ENCODE peak calls at places on chromosomes 3 and 15, in four cellular contexts. I is H1, Q is GM12878, S is HepG2. N is an unnamed sample.

GRCh38 chr3:118818386-118818785 is 216.3 kb downstream of the IGSF11 start:
- DNase-seq in I (no peak), Q (no peak), S (peak; percentile 5), N (no peak)

GRCh38 chr3:185347392-185347791 is 15.5 kb upstream of the MAP3K13 start:
- DNase-seq in I (no peak), Q (no peak), S (no peak), N (no peak)

GRCh38 chr15:42544858-42545629 is 3.5 kb downstream of the LRRC57 start:
- DNase-seq in I (no peak), Q (no peak), S (no peak), N (no peak)

GRCh38 chr15:33126559-33127290 is 67.8 kb downstream of the FMN1 start:
- DNase-seq in I (no peak), Q (no peak), S (peak; percentile 9), N (peak; percentile 25)

GRCh38 chr3:183046883-183047282 is 52.4 kb downstream of the MCCC1 start:
- DNase-seq in I (no peak), Q (no peak), S (no peak), N (no peak)

GRCh38 chr3:139104062-139104461 is 59.4 kb upstream of the PRR23C start:
- DNase-seq in I (no peak), Q (no peak), S (no peak), N (no peak)

GRCh38 chr15:38810686-38811085 is 246.1 kb upstream of the RASGRP1 start:
- DNase-seq in I (no peak), Q (no peak), S (no peak), N (no peak)

GRCh38 chr15:77030042-77030927 is 35.4 kb downstream of the PSTPIP1 start:
- DNase-seq in I (peak; percentile 68), Q (no peak), S (no peak), N (no peak)

GRCh38 chr15:36363335-36363734 is 216.1 kb upstream of the CDIN1 start:
- DNase-seq in I (no peak), Q (no peak), S (no peak), N (no peak)

DNA sequence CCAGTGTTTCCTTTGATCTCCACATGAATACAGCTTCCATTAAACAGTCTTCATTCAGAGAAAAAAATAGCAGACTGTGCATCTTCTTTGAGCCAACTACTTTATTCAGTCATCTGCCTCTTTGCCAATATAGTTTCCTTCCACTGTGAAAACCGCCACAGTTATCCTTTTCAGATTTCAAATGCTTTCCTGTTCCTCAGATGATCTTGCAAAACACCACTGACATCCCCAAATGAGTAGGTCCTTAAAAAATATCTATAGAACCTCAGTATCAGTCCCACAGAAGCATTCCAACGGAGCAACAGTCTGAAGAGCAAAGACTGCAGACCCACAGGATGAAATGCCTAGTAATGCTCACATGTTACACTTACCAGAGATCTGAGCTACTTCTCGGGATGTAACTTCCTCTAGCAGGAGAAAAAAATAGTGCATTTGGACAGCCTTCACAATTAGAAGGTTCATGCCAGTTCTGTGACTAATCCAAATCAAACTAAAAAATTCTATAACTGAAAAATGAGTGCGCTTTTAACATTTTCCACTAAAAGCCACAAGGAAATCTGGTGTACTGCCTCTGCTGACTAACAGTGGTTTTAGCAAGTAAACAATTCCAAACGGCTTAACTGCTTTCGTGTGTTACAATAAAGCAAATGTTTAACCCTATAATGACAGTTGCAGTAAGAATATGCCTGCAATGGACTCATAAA is at the start of gene ANKRD28:
- DNase-seq in I (no peak), Q (no peak), S (peak; percentile 58), N (no peak)
- H3K4me3 ChIP-seq in I (no peak within 1 kb of the TSS), Q (peak within 1 kb of the TSS; percentile 73), S (peak within 1 kb of the TSS; percentile 8), N (no peak within 1 kb of the TSS)

DNA sequence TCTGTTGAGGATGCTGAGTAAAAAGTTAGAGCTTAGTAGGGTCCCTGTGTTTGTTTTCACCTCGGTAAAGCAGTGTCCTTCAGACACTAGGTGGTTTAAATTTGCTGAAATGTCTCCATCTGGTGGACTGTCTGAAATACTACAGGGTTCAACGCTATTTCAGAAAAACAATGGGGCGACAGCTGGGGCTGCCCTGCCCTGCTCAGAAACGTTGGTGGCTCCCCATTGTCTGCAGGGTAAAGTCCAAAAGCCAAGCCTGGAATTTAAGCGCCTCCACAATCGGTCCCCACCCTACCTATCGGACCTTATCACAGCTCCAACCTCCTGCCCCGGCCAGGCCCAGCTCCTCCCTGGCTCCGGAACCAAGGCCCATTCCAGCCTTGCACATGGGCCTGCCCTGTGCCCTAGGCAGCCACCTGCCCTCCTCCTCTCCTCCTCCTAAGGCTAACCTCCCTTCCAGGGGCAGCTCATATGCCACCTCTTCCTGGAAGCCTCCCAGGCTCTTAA is 4.3 kb upstream of the TSEN2 start:
- DNase-seq in I (peak; percentile 64), Q (no peak), S (peak; percentile 66), N (peak; percentile 50)
- H3K4me1 ChIP-seq in I (peaks cover 2% of the 10 kb centered on the region), Q (peaks cover 5% of the 10 kb centered on the region), S (peaks cover 65% of the 10 kb centered on the region), N (peaks cover under 1% of the 10 kb centered on the region)

GRCh38 chr3:196620228-196620627 is 19.3 kb upstream of the NRROS start:
- DNase-seq in I (no peak), Q (no peak), S (no peak), N (no peak)
- TF ChIP-seq SUZ12 in I (no peak), Q (no peak), S (no peak), N (no peak)

GRCh38 chr3:172520332-172520831 is 2.8 kb downstream of the TNFSF10 start:
- DNase-seq in I (no peak), Q (peak; percentile 53), S (no peak), N (no peak)
- H3K4me3 ChIP-seq in I (no peak overlapping the region), Q (peak overlapping the region; percentile 57), S (no peak overlapping the region), N (no peak overlapping the region)

DNA sequence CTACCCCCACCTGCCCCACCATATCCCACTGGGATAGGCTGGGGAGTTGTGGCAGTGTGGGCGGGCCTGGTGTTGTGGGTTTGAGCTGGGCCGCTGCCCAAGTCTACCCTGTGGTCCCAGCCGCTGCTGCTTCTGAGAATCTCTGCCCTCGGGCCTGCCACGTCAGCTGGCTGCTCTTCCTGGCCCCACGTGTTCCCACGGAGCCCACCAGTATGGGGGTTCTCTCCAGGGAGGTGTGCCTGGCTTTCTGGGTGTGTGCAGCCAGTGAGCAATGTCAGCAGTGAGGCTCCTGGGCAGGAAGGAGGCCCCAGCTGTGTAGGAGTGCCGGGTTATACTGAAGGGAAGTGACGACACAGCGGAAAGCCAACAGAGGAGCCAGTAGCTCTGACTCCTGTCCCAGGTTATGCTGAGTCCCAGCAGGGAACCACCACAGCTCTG is 10.5 kb downstream of the GNAI2 start:
- DNase-seq in I (no peak), Q (no peak), S (no peak), N (no peak)
- H3K4me1 ChIP-seq in I (peaks cover 35% of the 10 kb centered on the region), Q (peaks cover 47% of the 10 kb centered on the region), S (peaks cover 20% of the 10 kb centered on the region), N (peaks cover 71% of the 10 kb centered on the region)

GRCh38 chr15:73727330-73728018 is 25.7 kb downstream of the INSYN1 start:
- DNase-seq in I (no peak), Q (no peak), S (no peak), N (no peak)
- TF ChIP-seq SUZ12 in I (no peak), Q (no peak), S (no peak), N (no peak)

GRCh38 chr15:90006217-90007088 is 5.3 kb downstream of the ZNF710 start:
- DNase-seq in I (no peak), Q (no peak), S (no peak), N (no peak)

GRCh38 chr15:90004252-90004651 is 3.1 kb downstream of the ZNF710 start:
- DNase-seq in I (no peak), Q (no peak), S (no peak), N (no peak)

GRCh38 chr15:90002428-90002844 is 1.3 kb downstream of the ZNF710 start:
- DNase-seq in I (peak; percentile 65), Q (no peak), S (no peak), N (no peak)

GRCh38 chr15:90003736-90004135 is 2.6 kb downstream of the ZNF710 start:
- DNase-seq in I (no peak), Q (no peak), S (no peak), N (no peak)

GRCh38 chr15:90004671-90005070 is 3.5 kb downstream of the ZNF710 start:
- DNase-seq in I (no peak), Q (no peak), S (peak; percentile 71), N (no peak)
- H3K4me3 ChIP-seq in I (no peak overlapping the region), Q (peak overlapping the region; percentile 79), S (no peak overlapping the region), N (no peak overlapping the region)

N was measured in NT2/D1.